ENCODE peak calls at places on chromosome 7, in seven cellular contexts. One of them, this sample, is unnamed.

GRCh38 chr7:48171190-48171589 is at the start of gene ABCA13:
- DNase-seq in H1: no peak
- DNase-seq in Calu3: no peak
- DNase-seq in adipocyte: peak; percentile 87
- DNase-seq in osteocyte: no peak
- DNase-seq in T follicular helper cell: no peak
- DNase-seq in iris pigment epithelial cell: peak; percentile 27
- DNase-seq in this sample: no peak

GRCh38 chr7:142782922-142783900 is 12.4 kb downstream of the PRSS2 start:
- DNase-seq in H1: peak; percentile 88
- DNase-seq in Calu3: peak; percentile 89
- DNase-seq in iris pigment epithelial cell: peak; percentile 93
- DNase-seq in osteocyte: peak; percentile 92
- DNase-seq in adipocyte: peak; percentile 97
- DNase-seq in T follicular helper cell: peak; percentile 69
- DNase-seq in this sample: peak; percentile 90

GRCh38 chr7:130831817-130832481 is 97.9 kb upstream of the KLF14 start:
- DNase-seq in adipocyte: peak; percentile 75
- DNase-seq in T follicular helper cell: no peak
- DNase-seq in H1: no peak
- DNase-seq in Calu3: peak; percentile 29
- DNase-seq in osteocyte: no peak
- DNase-seq in iris pigment epithelial cell: no peak
- DNase-seq in this sample: no peak

GRCh38 chr7:53596230-53596629 is 560.8 kb downstream of the POM121L12 start:
- DNase-seq in Calu3: no peak
- DNase-seq in iris pigment epithelial cell: peak; percentile 19
- DNase-seq in adipocyte: no peak
- DNase-seq in osteocyte: no peak
- DNase-seq in T follicular helper cell: no peak
- DNase-seq in H1: no peak
- DNase-seq in this sample: no peak

GRCh38 chr7:75732764-75733630 is 5.7 kb downstream of the HIP1 start:
- DNase-seq in iris pigment epithelial cell: peak; percentile 94
- DNase-seq in Calu3: no peak
- DNase-seq in T follicular helper cell: no peak
- DNase-seq in osteocyte: no peak
- DNase-seq in adipocyte: peak; percentile 81
- DNase-seq in H1: no peak
- DNase-seq in this sample: no peak

GRCh38 chr7:101826081-101826835 is 8.8 kb downstream of the CUX1 start:
- DNase-seq in T follicular helper cell: no peak
- DNase-seq in adipocyte: no peak
- DNase-seq in Calu3: no peak
- DNase-seq in osteocyte: no peak
- DNase-seq in H1: no peak
- DNase-seq in iris pigment epithelial cell: no peak
- DNase-seq in this sample: no peak

GRCh38 chr7:148650232-148650858 is 48.4 kb upstream of the CUL1 start:
- DNase-seq in T follicular helper cell: no peak
- DNase-seq in adipocyte: peak; percentile 52
- DNase-seq in H1: no peak
- DNase-seq in Calu3: no peak
- DNase-seq in iris pigment epithelial cell: peak; percentile 67
- DNase-seq in osteocyte: no peak
- DNase-seq in this sample: no peak

GRCh38 chr7:66016131-66016461 is 34.1 kb upstream of the GUSB start:
- DNase-seq in iris pigment epithelial cell: peak; percentile 35
- DNase-seq in osteocyte: no peak
- DNase-seq in H1: no peak
- DNase-seq in adipocyte: peak; percentile 30
- DNase-seq in Calu3: no peak
- DNase-seq in T follicular helper cell: no peak
- DNase-seq in this sample: no peak

GRCh38 chr7:152121432-152121831 is 96.0 kb downstream of the GALNT11 start:
- DNase-seq in T follicular helper cell: no peak
- DNase-seq in iris pigment epithelial cell: no peak
- DNase-seq in H1: no peak
- DNase-seq in osteocyte: no peak
- DNase-seq in adipocyte: no peak
- DNase-seq in Calu3: no peak
- DNase-seq in this sample: no peak

GRCh38 chr7:54906963-54907362 is 111.9 kb upstream of the EGFR start:
- DNase-seq in T follicular helper cell: no peak
- DNase-seq in iris pigment epithelial cell: peak; percentile 45
- DNase-seq in osteocyte: no peak
- DNase-seq in Calu3: no peak
- DNase-seq in adipocyte: no peak
- DNase-seq in H1: no peak
- DNase-seq in this sample: no peak